ENCODE peak calls at places on chromosomes 1 and 21, in six cellular contexts. P, Y, R, I, C and Q are unnamed samples. For H3K4me1, the result is how much of the 10 kb centered on the place peaks cover.

GRCh38 chr1:34742667-34743270 is 12.1 kb upstream of the GJB5 start:
- DNase-seq in R (peak), C (peak), P (peak), Y (peak), I (peak), Q (peak)

GRCh38 chr1:44390277-44390676 is 14.8 kb upstream of the RNF220 start:
- DNase-seq in R (no peak), Y (no peak), I (no peak), C (no peak), P (peak), Q (no peak)

GRCh38 chr1:162138599-162139397 is 69.3 kb downstream of the NOS1AP start:
- DNase-seq in Y (no peak), R (no peak), C (no peak), P (no peak), I (no peak), Q (no peak)

GRCh38 chr1:153312569-153313186 is at the start of gene PGLYRP3:
- DNase-seq in C (no peak), I (peak), R (no peak), Y (no peak), P (no peak), Q (no peak)

GRCh38 chr1:23422955-23423354 is 1.6 kb downstream of the TCEA3 start:
- DNase-seq in P (no peak), I (no peak), Y (no peak), R (no peak), C (no peak), Q (no peak)

GRCh38 chr1:58785424-58786058 is 1.7 kb upstream of the JUN start:
- DNase-seq in C (peak), I (no peak), Y (no peak), P (no peak), R (peak), Q (peak)

GRCh38 chr21:37484535-37485474 is 118.2 kb downstream of the DYRK1A start:
- DNase-seq in Y (no peak), R (no peak), C (no peak), I (no peak), P (no peak), Q (no peak)

GRCh38 chr1:8023287-8023994 is 2.7 kb downstream of the ERRFI1 start:
- DNase-seq in I (no peak), R (no peak), P (no peak), C (no peak), Y (no peak), Q (no peak)

GRCh38 chr1:156693858-156694562 is 11.4 kb downstream of the CRABP2 start:
- DNase-seq in C (no peak), Y (no peak), R (no peak), I (no peak), P (peak), Q (no peak)

GRCh38 chr1:201791051-201791774 is 37.7 kb upstream of the IPO9 start:
- DNase-seq in C (peak), I (no peak), Y (no peak), P (no peak), R (no peak), Q (no peak)

GRCh38 chr1:229229721-229230135 is 41.2 kb upstream of the RAB4A start:
- DNase-seq in P (no peak), I (no peak), Y (no peak), C (no peak), R (peak), Q (peak)

GRCh38 chr1:210757677-210758076 is 376.3 kb downstream of the KCNH1 start:
- DNase-seq in R (no peak), P (no peak), I (no peak), C (no peak), Y (no peak), Q (no peak)

GRCh38 chr1:203090667-203091320 is 5.0 kb upstream of the MYOG start:
- DNase-seq in R (no peak), P (no peak), C (no peak), I (no peak), Y (no peak), Q (no peak)

GRCh38 chr1:84353665-84354064 is 44.6 kb upstream of the DNASE2B start:
- DNase-seq in P (no peak), I (no peak), C (no peak), R (no peak), Y (no peak), Q (no peak)

GRCh38 chr1:42730988-42731387 is 9.0 kb downstream of the CLDN19 start:
- DNase-seq in C (peak), Y (no peak), I (peak), R (no peak), P (no peak), Q (no peak)

GRCh38 chr21:29771491-29772066 is 168.2 kb downstream of the GRIK1 start:
- DNase-seq in P (no peak), C (no peak), I (no peak), Y (no peak), R (no peak), Q (no peak)

GRCh38 chr21:42305707-42306147 is 9.5 kb downstream of the TFF3 start:
- DNase-seq in Y (peak), I (no peak), C (no peak), P (no peak), R (no peak), Q (peak)

GRCh38 chr1:9240914-9241820 is 6.6 kb downstream of the H6PD start:
- DNase-seq in I (no peak), C (no peak), P (no peak), R (no peak), Y (peak), Q (no peak)

GRCh38 chr1:9198538-9199361 is 35.8 kb upstream of the H6PD start:
- DNase-seq in I (no peak), C (no peak), R (peak), P (no peak), Y (peak), Q (no peak)

GRCh38 chr1:5750186-5751170 is 241.7 kb downstream of the NPHP4 start:
- DNase-seq in R (no peak), C (no peak), Y (peak), I (no peak), P (no peak), Q (peak)

GRCh38 chr1:193181985-193182384 is 4.4 kb downstream of the B3GALT2 start:
- DNase-seq in C (no peak), P (no peak), Y (no peak), R (no peak), I (no peak), Q (no peak)

GRCh38 chr1:222095606-222096475 is 354.0 kb upstream of the DUSP10 start:
- DNase-seq in I (peak), R (no peak), P (peak), Y (peak), C (peak), Q (no peak)

GRCh38 chr1:160076295-160076694 is 5.0 kb upstream of the KCNJ9 start:
- DNase-seq in C (no peak), R (no peak), P (no peak), Y (no peak), I (no peak), Q (no peak)

GRCh38 chr21:36747114-36747814 is 48.3 kb downstream of the SIM2 start:
- DNase-seq in P (no peak), Y (peak), R (no peak), C (no peak), I (peak), Q (no peak)

GRCh38 chr1:224594360-224594759 is 21.8 kb upstream of the CNIH3 start:
- DNase-seq in Y (no peak), C (no peak), P (no peak), R (no peak), I (no peak), Q (no peak)

GRCh38 chr1:107741242-107741641 is 223.7 kb downstream of the VAV3 start:
- DNase-seq in R (no peak), P (no peak), I (no peak), C (no peak), Y (no peak), Q (no peak)

GRCh38 chr1:25797939-25798338 is 2.1 kb upstream of the SELENON start:
- DNase-seq in R (peak), Y (no peak), C (peak), P (no peak), I (peak), Q (no peak)

GRCh38 chr1:98331232-98331631 is 330.3 kb upstream of the SNX7 start:
- DNase-seq in C (no peak), P (no peak), Y (no peak), R (no peak), I (no peak), Q (no peak)

GRCh38 chr1:13228343-13228781 is 2.4 kb upstream of the PRAMEF18 start:
- DNase-seq in Y (peak), I (peak), R (peak), C (peak), P (peak), Q (no peak)

GRCh38 chr1:15007842-15008241 is 145.7 kb upstream of the TMEM51 start:
- DNase-seq in R (peak), P (no peak), C (no peak), I (no peak), Y (no peak), Q (no peak)

GRCh38 chr1:89833183-89834077 is 12.6 kb downstream of the LRRC8D start:
- DNase-seq in Y (no peak), C (no peak), P (no peak), R (no peak), I (no peak), Q (no peak)

GRCh38 chr1:16491056-16491675 is 22.9 kb downstream of the RNU1-1 start:
- DNase-seq in R (no peak), C (no peak), P (no peak), Y (peak), I (no peak), Q (peak)

GRCh38 chr1:5713101-5713820 is 279.0 kb downstream of the NPHP4 start:
- DNase-seq in P (no peak), C (no peak), I (no peak), R (no peak), Y (peak), Q (no peak)

GRCh38 chr1:73859227-73859626 is 338.7 kb downstream of the LRRIQ3 start:
- DNase-seq in I (no peak), R (no peak), C (no peak), P (no peak), Y (no peak), Q (no peak)

GRCh38 chr1:243917177-243917862 is 67.3 kb upstream of the AKT3 start:
- DNase-seq in Y (peak), P (no peak), C (no peak), R (no peak), I (no peak), Q (no peak)

GRCh38 chr1:230459463-230459862 is 33.3 kb upstream of the PGBD5 start:
- DNase-seq in Y (no peak), C (no peak), R (no peak), P (no peak), I (no peak), Q (no peak)

GRCh38 chr1:228379165-228379460 is 27.5 kb downstream of the TRIM11 start:
- DNase-seq in C (no peak), I (no peak), Y (no peak), R (peak), P (no peak), Q (peak)

GRCh38 chr1:210700511-210700910 is 371.8 kb downstream of the HHAT start:
- DNase-seq in Y (no peak), P (no peak), C (no peak), I (no peak), R (no peak), Q (no peak)

GRCh38 chr21:42097860-42098259 is 26.7 kb downstream of the UMODL1 start:
- DNase-seq in C (no peak), Y (no peak), P (no peak), R (no peak), I (peak), Q (peak)

GRCh38 chr1:226658538-226659125 is 80.5 kb downstream of the ITPKB start:
- DNase-seq in C (no peak), R (peak), I (no peak), P (no peak), Y (peak), Q (no peak)
- H3K4me1 ChIP-seq in C (under half), R (half or more), I (under half), P (under half), Y (under half), Q (half or more)

GRCh38 chr21:15741510-15741909 is 11.7 kb downstream of the USP25 start:
- DNase-seq in P (no peak), I (no peak), Y (no peak), R (no peak), C (no peak), Q (no peak)

GRCh38 chr21:15744926-15745325 is 15.1 kb downstream of the USP25 start:
- DNase-seq in I (no peak), P (no peak), Y (no peak), C (no peak), R (no peak), Q (no peak)

GRCh38 chr21:15743593-15743992 is 13.8 kb downstream of the USP25 start:
- DNase-seq in C (no peak), Y (no peak), I (no peak), R (no peak), P (no peak), Q (no peak)

GRCh38 chr21:15742052-15742451 is 12.3 kb downstream of the USP25 start:
- DNase-seq in I (no peak), P (no peak), R (no peak), C (no peak), Y (no peak), Q (no peak)

GRCh38 chr21:15742694-15743093 is 12.9 kb downstream of the USP25 start:
- DNase-seq in I (no peak), Y (no peak), P (no peak), R (no peak), C (no peak), Q (no peak)
- H3K4me1 ChIP-seq in I (under half), Y (under half), P (under half), R (half or more), C (under half), Q (under half)

GRCh38 chr1:164756741-164757140 is 197.8 kb downstream of the PBX1 start:
- DNase-seq in P (no peak), C (no peak), I (no peak), R (no peak), Y (no peak), Q (no peak)
- H3K4me1 ChIP-seq in P (under half), C (under half), I (under half), R (under half), Y (under half), Q (under half)

GRCh38 chr1:102105931-102106550 is 109.3 kb upstream of the OLFM3 start:
- DNase-seq in R (no peak), C (no peak), I (no peak), P (peak), Y (no peak), Q (no peak)
- H3K4me1 ChIP-seq in R (under half), C (under half), I (under half), P (half or more), Y (under half), Q (under half)

DNA sequence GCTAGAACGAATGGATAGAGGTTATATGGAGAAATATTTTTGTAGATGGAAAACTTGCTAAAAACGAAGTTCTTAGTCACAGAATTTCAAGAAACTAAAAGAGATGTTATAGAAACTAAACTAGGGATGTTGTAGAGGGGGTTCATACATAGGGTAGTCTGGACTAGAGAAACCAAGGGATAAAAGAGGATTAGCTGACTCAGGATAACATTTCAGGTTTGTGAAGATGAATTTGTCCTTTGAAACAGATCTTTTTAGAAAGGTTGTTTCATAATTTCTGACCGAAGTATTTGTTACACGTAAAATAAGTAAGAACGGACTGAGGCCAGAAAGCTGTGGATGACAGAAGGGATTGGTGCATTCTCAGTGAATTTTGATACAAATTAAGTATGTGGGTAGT is 13.6 kb downstream of the YTHDF2 start:
- DNase-seq in P (no peak), I (no peak), C (no peak), Y (no peak), R (no peak), Q (no peak)
- H3K4me1 ChIP-seq in P (under half), I (under half), C (under half), Y (under half), R (half or more), Q (half or more)

DNA sequence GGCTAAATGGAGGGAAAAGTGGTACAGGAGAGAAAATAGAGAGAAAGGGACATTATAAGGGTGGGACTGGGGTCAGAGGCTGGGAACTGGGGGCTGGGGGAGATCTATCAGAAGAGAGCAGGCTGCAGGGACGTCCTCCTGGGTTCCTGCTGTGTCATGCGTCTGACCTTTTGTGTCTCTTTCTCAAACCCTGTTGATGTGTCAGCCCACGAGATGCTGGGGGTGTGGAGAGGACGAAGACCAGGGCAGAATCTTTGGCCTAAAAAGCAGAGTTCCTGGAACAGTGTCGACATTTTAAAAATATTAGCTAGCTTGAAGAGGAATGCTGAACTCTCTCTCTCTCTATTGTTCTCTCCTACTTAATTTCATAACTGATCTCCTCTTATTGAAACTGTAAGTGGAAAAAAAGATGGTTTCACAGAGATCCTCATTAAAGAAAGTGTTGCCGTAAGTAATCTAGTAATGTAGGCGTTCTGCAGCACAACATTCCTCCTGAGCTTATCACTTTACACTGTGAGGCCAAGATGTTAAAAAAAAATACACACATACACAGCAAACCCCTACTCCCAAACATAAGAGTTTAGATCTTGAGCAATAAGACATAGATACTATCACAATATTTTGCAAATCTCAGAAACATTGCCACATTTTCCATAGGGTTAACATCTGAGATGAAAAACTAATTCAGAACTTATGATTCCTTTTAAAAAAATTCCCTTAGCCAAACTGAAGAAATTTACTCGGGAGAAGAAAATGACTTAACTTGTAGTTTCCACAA is 52.6 kb downstream of the RUNX1 start:
- DNase-seq in C (no peak), P (no peak), I (no peak), Y (no peak), R (no peak), Q (peak)
- H3K4me1 ChIP-seq in C (under half), P (under half), I (under half), Y (under half), R (under half), Q (under half)

DNA sequence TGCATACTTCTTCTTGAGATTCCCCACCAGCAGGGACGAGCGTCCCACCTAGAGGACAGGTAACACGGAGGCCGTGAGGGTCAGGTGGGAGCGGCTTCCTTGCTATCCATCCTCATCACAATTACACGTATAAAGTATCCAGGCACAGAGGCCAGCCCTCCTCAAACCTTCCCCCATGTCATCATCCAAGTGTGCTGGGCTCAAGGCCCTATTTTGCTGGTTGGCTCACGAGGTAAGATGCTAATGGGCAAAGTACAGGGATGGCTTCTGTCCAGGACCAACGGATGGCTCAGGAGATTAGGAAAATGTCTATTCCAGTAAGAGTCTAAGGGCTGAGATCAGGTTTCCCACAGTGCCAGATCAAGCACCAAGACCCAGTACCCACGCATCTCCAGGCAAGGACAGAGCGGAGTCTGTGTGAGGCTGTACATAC is 11.5 kb upstream of the A3GALT2 start:
- DNase-seq in P (no peak), R (peak), Y (peak), C (no peak), I (no peak), Q (no peak)
- H3K4me1 ChIP-seq in P (under half), R (half or more), Y (under half), C (under half), I (under half), Q (half or more)

GRCh38 chr21:33217168-33217567 is 12.6 kb upstream of the IFNAR2 start:
- DNase-seq in Y (no peak), C (no peak), P (no peak), R (no peak), I (no peak), Q (no peak)

GRCh38 chr21:33211305-33211704 is 18.4 kb upstream of the IFNAR2 start:
- DNase-seq in C (no peak), R (no peak), P (no peak), Y (no peak), I (no peak), Q (no peak)

GRCh38 chr21:33211732-33212131 is 18.0 kb upstream of the IFNAR2 start:
- DNase-seq in P (no peak), R (no peak), C (peak), I (no peak), Y (no peak), Q (no peak)

GRCh38 chr21:33212159-33212851 is 17.4 kb upstream of the IFNAR2 start:
- DNase-seq in I (no peak), R (no peak), Y (no peak), C (peak), P (peak), Q (no peak)

GRCh38 chr21:33214056-33214455 is 15.7 kb upstream of the IFNAR2 start:
- DNase-seq in R (no peak), C (no peak), Y (no peak), I (no peak), P (no peak), Q (no peak)
- H3K4me1 ChIP-seq in R (under half), C (half or more), Y (under half), I (under half), P (under half), Q (under half)

DNA sequence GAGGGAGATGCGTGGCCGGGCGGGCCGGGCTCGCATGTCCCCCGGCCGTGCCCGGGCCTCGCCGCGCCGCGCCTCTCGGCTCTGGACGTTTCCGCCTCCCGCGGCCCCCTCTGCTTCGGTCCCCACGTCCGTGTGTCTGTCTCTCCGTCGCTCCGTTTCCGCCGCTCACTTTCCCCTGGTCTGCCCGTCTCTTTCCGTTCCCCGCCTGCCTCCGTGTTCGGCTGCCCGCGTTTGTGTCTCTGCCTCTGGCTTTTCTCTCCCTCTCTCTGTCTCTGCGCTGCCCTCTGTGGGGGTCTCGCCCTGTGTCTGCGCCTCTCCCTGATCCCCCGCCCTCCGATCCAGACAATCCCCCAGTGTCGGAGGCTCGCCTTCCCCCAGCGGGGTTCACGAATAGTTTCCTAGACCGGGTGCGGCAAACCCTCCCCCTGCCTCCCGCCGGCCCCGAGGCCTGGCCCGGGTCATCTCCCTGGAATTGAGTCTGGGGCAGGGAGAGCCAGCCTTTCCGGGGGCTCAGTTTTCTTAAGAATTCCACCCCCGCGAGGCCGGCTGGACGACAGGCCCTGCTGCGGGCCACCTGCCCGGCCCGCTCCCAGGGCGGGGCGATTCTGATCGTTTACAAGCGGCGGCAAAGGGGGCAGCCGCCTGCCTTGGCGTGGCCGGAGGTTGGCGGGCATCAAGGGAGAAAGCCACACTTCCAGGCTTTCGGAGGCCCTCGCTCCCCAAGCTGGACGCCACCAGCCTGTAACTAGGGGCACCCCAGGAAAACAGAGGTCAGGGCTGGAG is 841 bp downstream of the NBL1 start:
- DNase-seq in C (no peak), Y (peak), P (peak), I (no peak), R (peak), Q (no peak)
- H3K4me1 ChIP-seq in C (under half), Y (under half), P (under half), I (under half), R (under half), Q (under half)